ENCODE peak calls at places on chromosomes 5 and 9, in four cellular contexts. One of them, this sample, is unnamed.

GRCh38 chr5:158700231-158700996 is 399.3 kb downstream of the EBF1 start:
- DNase-seq in mucosa of descending colon: no peak
- DNase-seq in IMR-90: no peak
- DNase-seq in cardiac muscle cell: no peak
- DNase-seq in this sample: peak

GRCh38 chr5:116574682-116575634 is at the start of gene SEMA6A:
- DNase-seq in cardiac muscle cell: peak
- DNase-seq in IMR-90: peak
- DNase-seq in mucosa of descending colon: peak
- DNase-seq in this sample: peak

GRCh38 chr9:84153885-84154284 is 173.3 kb downstream of the RMI1 start:
- DNase-seq in mucosa of descending colon: no peak
- DNase-seq in IMR-90: peak
- DNase-seq in cardiac muscle cell: no peak
- DNase-seq in this sample: peak

GRCh38 chr5:162558120-162558519 is 490.5 kb downstream of the GABRG2 start:
- DNase-seq in IMR-90: no peak
- DNase-seq in cardiac muscle cell: no peak
- DNase-seq in mucosa of descending colon: no peak
- DNase-seq in this sample: no peak

GRCh38 chr9:6942406-6942805 is 184.6 kb downstream of the KDM4C start:
- DNase-seq in IMR-90: no peak
- DNase-seq in mucosa of descending colon: no peak
- DNase-seq in cardiac muscle cell: no peak
- DNase-seq in this sample: no peak

GRCh38 chr5:110376281-110376916 is 350.1 kb downstream of the TMEM232 start:
- DNase-seq in IMR-90: no peak
- DNase-seq in cardiac muscle cell: no peak
- DNase-seq in mucosa of descending colon: no peak
- DNase-seq in this sample: peak

GRCh38 chr5:44318883-44319282 is 70.3 kb downstream of the FGF10 start:
- DNase-seq in IMR-90: no peak
- DNase-seq in mucosa of descending colon: no peak
- DNase-seq in cardiac muscle cell: no peak
- DNase-seq in this sample: no peak

GRCh38 chr5:107652839-107653607 is 17.7 kb downstream of the EFNA5 start:
- DNase-seq in cardiac muscle cell: no peak
- DNase-seq in mucosa of descending colon: no peak
- DNase-seq in IMR-90: no peak
- DNase-seq in this sample: no peak

GRCh38 chr5:145347026-145347616 is 488.0 kb downstream of the PRELID2 start:
- DNase-seq in IMR-90: peak
- DNase-seq in mucosa of descending colon: no peak
- DNase-seq in cardiac muscle cell: peak
- DNase-seq in this sample: peak

GRCh38 chr9:83432104-83432627 is 106.0 kb downstream of the FRMD3 start:
- DNase-seq in cardiac muscle cell: no peak
- DNase-seq in IMR-90: no peak
- DNase-seq in mucosa of descending colon: peak
- DNase-seq in this sample: no peak

GRCh38 chr9:120475341-120475740 is 104.6 kb downstream of the CDK5RAP2 start:
- DNase-seq in IMR-90: peak
- DNase-seq in mucosa of descending colon: no peak
- DNase-seq in cardiac muscle cell: no peak
- DNase-seq in this sample: peak

GRCh38 chr5:34905564-34905963 is 9.7 kb downstream of the RAD1 start:
- DNase-seq in IMR-90: no peak
- DNase-seq in mucosa of descending colon: no peak
- DNase-seq in cardiac muscle cell: no peak
- DNase-seq in this sample: peak

GRCh38 chr9:124752967-124753366 is 18.1 kb downstream of the NR6A1 start:
- DNase-seq in IMR-90: peak
- DNase-seq in cardiac muscle cell: no peak
- DNase-seq in mucosa of descending colon: no peak
- DNase-seq in this sample: peak

GRCh38 chr9:97907051-97907450 is 15.2 kb downstream of the TRMO start:
- DNase-seq in cardiac muscle cell: no peak
- DNase-seq in mucosa of descending colon: peak
- DNase-seq in IMR-90: no peak
- DNase-seq in this sample: no peak

GRCh38 chr5:57184322-57184721 is 10.5 kb downstream of the GPBP1 start:
- DNase-seq in IMR-90: no peak
- DNase-seq in mucosa of descending colon: no peak
- DNase-seq in cardiac muscle cell: no peak
- DNase-seq in this sample: no peak

GRCh38 chr9:20319641-20320337 is 302.5 kb downstream of the MLLT3 start:
- DNase-seq in cardiac muscle cell: peak
- DNase-seq in mucosa of descending colon: no peak
- DNase-seq in IMR-90: peak
- DNase-seq in this sample: peak

GRCh38 chr5:176648467-176649194 is 1.3 kb downstream of the TSPAN17 start:
- DNase-seq in IMR-90: no peak
- DNase-seq in cardiac muscle cell: no peak
- DNase-seq in mucosa of descending colon: no peak
- DNase-seq in this sample: no peak

GRCh38 chr9:20355022-20355421 is 267.3 kb downstream of the MLLT3 start:
- DNase-seq in IMR-90: peak
- DNase-seq in cardiac muscle cell: no peak
- DNase-seq in mucosa of descending colon: no peak
- DNase-seq in this sample: peak

GRCh38 chr9:122190597-122191381 is 31.1 kb downstream of the MORN5 start:
- DNase-seq in IMR-90: peak
- DNase-seq in cardiac muscle cell: no peak
- DNase-seq in mucosa of descending colon: no peak
- DNase-seq in this sample: no peak

GRCh38 chr9:108903437-108904103 is 30.4 kb downstream of the ELP1 start:
- DNase-seq in mucosa of descending colon: no peak
- DNase-seq in IMR-90: peak
- DNase-seq in cardiac muscle cell: no peak
- DNase-seq in this sample: peak

GRCh38 chr5:122154910-122155309 is 25.6 kb downstream of the ZNF474 start:
- DNase-seq in IMR-90: peak
- DNase-seq in mucosa of descending colon: no peak
- DNase-seq in cardiac muscle cell: no peak
- DNase-seq in this sample: peak

GRCh38 chr5:53902524-53902923 is 342.1 kb downstream of the NDUFS4 start:
- DNase-seq in cardiac muscle cell: no peak
- DNase-seq in IMR-90: no peak
- DNase-seq in mucosa of descending colon: no peak
- DNase-seq in this sample: no peak

GRCh38 chr9:127278372-127278771 is 13.8 kb downstream of the GARNL3 start:
- DNase-seq in cardiac muscle cell: no peak
- DNase-seq in IMR-90: no peak
- DNase-seq in mucosa of descending colon: no peak
- DNase-seq in this sample: no peak

GRCh38 chr9:92538541-92538940 is 2.8 kb upstream of the ECM2 start:
- DNase-seq in cardiac muscle cell: no peak
- DNase-seq in mucosa of descending colon: no peak
- DNase-seq in IMR-90: peak
- DNase-seq in this sample: peak

GRCh38 chr9:92534199-92535159 is 1.3 kb downstream of the ECM2 start:
- DNase-seq in cardiac muscle cell: no peak
- DNase-seq in IMR-90: peak
- DNase-seq in mucosa of descending colon: no peak
- DNase-seq in this sample: peak

GRCh38 chr9:92530893-92531292 is 4.9 kb downstream of the ECM2 start:
- DNase-seq in IMR-90: no peak
- DNase-seq in mucosa of descending colon: no peak
- DNase-seq in cardiac muscle cell: no peak
- DNase-seq in this sample: no peak

DNA sequence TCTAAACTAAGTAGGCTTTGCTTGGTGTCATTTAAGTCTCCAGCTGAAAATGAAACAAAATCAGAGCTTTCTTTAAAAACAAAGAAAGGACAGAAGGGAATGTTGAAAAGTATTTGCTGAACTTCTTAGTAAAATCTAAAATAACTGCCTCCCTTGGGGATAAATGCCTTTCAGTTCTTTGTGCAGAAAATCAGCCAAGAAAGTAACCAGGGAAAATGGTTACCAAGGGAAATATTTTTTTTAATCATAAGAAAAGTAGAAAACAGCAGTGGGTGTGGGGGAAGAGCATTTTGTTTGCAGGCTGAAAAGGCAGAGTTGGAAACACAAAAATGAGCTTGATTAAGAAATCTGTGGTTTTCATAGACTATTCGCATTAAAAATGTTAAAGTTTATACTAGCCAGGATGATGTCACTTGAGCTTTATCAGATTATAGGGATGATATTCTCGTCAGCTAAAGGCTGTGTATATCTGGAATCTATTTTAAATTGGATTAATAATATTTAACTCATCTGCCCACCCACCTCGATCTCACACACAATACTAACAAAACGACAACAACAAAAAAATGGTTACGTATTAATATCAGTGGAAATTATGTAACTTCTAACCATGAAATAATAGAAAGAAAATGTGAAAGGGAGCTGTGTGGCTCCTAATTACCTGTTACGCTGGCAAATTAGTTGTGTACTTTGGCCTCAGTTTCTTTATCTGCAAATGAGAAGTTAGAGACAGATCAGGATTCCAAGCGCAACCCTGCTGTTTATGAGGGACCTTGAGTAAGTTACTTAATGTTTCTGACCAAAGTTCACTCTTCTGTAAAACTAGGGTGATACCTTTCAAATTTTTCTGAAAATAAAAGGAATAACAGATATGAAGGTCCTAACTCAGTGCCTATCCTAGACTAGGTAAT is at the start of gene ECM2:
- DNase-seq in IMR-90: peak
- DNase-seq in cardiac muscle cell: no peak
- DNase-seq in mucosa of descending colon: no peak
- DNase-seq in this sample: peak
- H3K4me3 ChIP-seq in IMR-90: peak
- H3K4me3 ChIP-seq in cardiac muscle cell: no peak
- H3K4me3 ChIP-seq in mucosa of descending colon: no peak
- H3K4me3 ChIP-seq in this sample: peak

GRCh38 chr5:159965031-159965837 is 43.7 kb upstream of the TTC1 start:
- DNase-seq in cardiac muscle cell: peak
- DNase-seq in IMR-90: peak
- DNase-seq in mucosa of descending colon: peak
- DNase-seq in this sample: peak
- TF ChIP-seq CTCF in cardiac muscle cell: peak
- TF ChIP-seq CTCF in IMR-90: peak
- TF ChIP-seq CTCF in mucosa of descending colon: peak
- TF ChIP-seq CTCF in this sample: peak

GRCh38 chr9:134327671-134328231 is 1.5 kb downstream of the RXRA start:
- DNase-seq in cardiac muscle cell: no peak
- DNase-seq in IMR-90: no peak
- DNase-seq in mucosa of descending colon: peak
- DNase-seq in this sample: no peak
- H3K4me3 ChIP-seq in cardiac muscle cell: peak
- H3K4me3 ChIP-seq in IMR-90: peak
- H3K4me3 ChIP-seq in mucosa of descending colon: no peak
- H3K4me3 ChIP-seq in this sample: peak

GRCh38 chr5:72280655-72281069 is 39.4 kb downstream of the MRPS27 start:
- DNase-seq in IMR-90: peak
- DNase-seq in mucosa of descending colon: no peak
- DNase-seq in cardiac muscle cell: peak
- DNase-seq in this sample: peak
- TF ChIP-seq CTCF in IMR-90: peak
- TF ChIP-seq CTCF in mucosa of descending colon: no peak
- TF ChIP-seq CTCF in cardiac muscle cell: peak
- TF ChIP-seq CTCF in this sample: peak

GRCh38 chr9:95763006-95763405 is 112.5 kb upstream of the ERCC6L2 start:
- DNase-seq in mucosa of descending colon: no peak
- DNase-seq in IMR-90: no peak
- DNase-seq in cardiac muscle cell: no peak
- DNase-seq in this sample: no peak

GRCh38 chr9:95763983-95764382 is 111.5 kb upstream of the ERCC6L2 start:
- DNase-seq in mucosa of descending colon: no peak
- DNase-seq in IMR-90: no peak
- DNase-seq in cardiac muscle cell: no peak
- DNase-seq in this sample: no peak

GRCh38 chr9:95766906-95767305 is 108.6 kb upstream of the ERCC6L2 start:
- DNase-seq in IMR-90: no peak
- DNase-seq in cardiac muscle cell: no peak
- DNase-seq in mucosa of descending colon: no peak
- DNase-seq in this sample: no peak

GRCh38 chr9:95764490-95764889 is 111.0 kb upstream of the ERCC6L2 start:
- DNase-seq in IMR-90: peak
- DNase-seq in mucosa of descending colon: no peak
- DNase-seq in cardiac muscle cell: no peak
- DNase-seq in this sample: no peak

GRCh38 chr9:95764920-95765319 is 110.6 kb upstream of the ERCC6L2 start:
- DNase-seq in IMR-90: no peak
- DNase-seq in mucosa of descending colon: no peak
- DNase-seq in cardiac muscle cell: no peak
- DNase-seq in this sample: no peak
- H3K4me3 ChIP-seq in IMR-90: peak
- H3K4me3 ChIP-seq in mucosa of descending colon: no peak
- H3K4me3 ChIP-seq in cardiac muscle cell: no peak
- H3K4me3 ChIP-seq in this sample: no peak

GRCh38 chr5:38709678-38710306 is 136.0 kb upstream of the OSMR start:
- DNase-seq in mucosa of descending colon: no peak
- DNase-seq in IMR-90: no peak
- DNase-seq in cardiac muscle cell: no peak
- DNase-seq in this sample: no peak

GRCh38 chr5:38710616-38711015 is 135.2 kb upstream of the OSMR start:
- DNase-seq in cardiac muscle cell: no peak
- DNase-seq in IMR-90: no peak
- DNase-seq in mucosa of descending colon: no peak
- DNase-seq in this sample: no peak

GRCh38 chr5:38714703-38715355 is 131.0 kb upstream of the OSMR start:
- DNase-seq in IMR-90: no peak
- DNase-seq in cardiac muscle cell: no peak
- DNase-seq in mucosa of descending colon: no peak
- DNase-seq in this sample: no peak

GRCh38 chr5:38714240-38714639 is 131.6 kb upstream of the OSMR start:
- DNase-seq in IMR-90: no peak
- DNase-seq in mucosa of descending colon: no peak
- DNase-seq in cardiac muscle cell: no peak
- DNase-seq in this sample: no peak

DNA sequence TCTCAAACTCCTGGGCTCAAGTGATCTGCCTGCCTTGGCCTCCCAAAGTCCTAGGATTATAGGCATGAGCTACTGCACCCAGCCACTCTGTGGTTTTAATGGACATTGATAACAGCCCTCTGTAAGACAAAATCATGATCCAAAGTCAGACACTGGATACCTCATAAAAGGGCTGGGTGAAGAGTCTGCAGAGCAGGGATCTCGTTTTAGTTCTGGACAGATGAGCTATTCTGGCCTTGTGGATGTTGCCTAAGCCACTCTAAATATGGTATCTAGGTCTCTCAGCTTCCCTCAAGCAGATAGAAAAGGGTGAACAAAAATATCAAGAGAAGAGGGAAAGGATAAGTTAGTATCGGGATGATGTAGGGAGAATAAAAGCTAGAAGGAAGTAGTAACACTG is 133.4 kb upstream of the OSMR start:
- DNase-seq in cardiac muscle cell: no peak
- DNase-seq in mucosa of descending colon: no peak
- DNase-seq in IMR-90: no peak
- DNase-seq in this sample: no peak
- TF ChIP-seq CTCF in cardiac muscle cell: no peak
- TF ChIP-seq CTCF in mucosa of descending colon: no peak
- TF ChIP-seq CTCF in IMR-90: no peak
- TF ChIP-seq CTCF in this sample: no peak

This sample was measured in fibroblast of mammary gland.